ENCODE peak calls at places on chromosomes 16 and 17, in seven cellular contexts. O, K, F, E, S, C and T are unnamed samples.

GRCh38 chr17:75959046-75959838 is 18.4 kb upstream of the FBF1 start:
- DNase-seq in O (no peak), K (peak), F (peak), E (no peak), S (no peak), C (no peak), T (no peak)

GRCh38 chr17:9158545-9159452 is 137.5 kb downstream of the NTN1 start:
- DNase-seq in O (no peak), K (no peak), F (no peak), E (no peak), S (no peak), C (no peak), T (no peak)

GRCh38 chr17:48537316-48537715 is 6.5 kb upstream of the HOXB1 start:
- DNase-seq in O (no peak), K (no peak), F (no peak), E (no peak), S (no peak), C (no peak), T (no peak)

GRCh38 chr16:1667271-1667670 is 10.8 kb upstream of the JPT2 start:
- DNase-seq in O (no peak), K (no peak), F (no peak), E (no peak), S (no peak), C (no peak), T (no peak)

GRCh38 chr17:65856865-65857264 is 295.4 kb upstream of the AXIN2 start:
- DNase-seq in O (no peak), K (no peak), F (no peak), E (no peak), S (no peak), C (no peak), T (no peak)

GRCh38 chr16:49492090-49492801 is 118.6 kb downstream of the C16orf78 start:
- DNase-seq in O (no peak), K (no peak), F (peak), E (peak), S (peak), C (peak), T (peak)

GRCh38 chr16:89507219-89507833 is 877 bp upstream of the SPG7 start:
- DNase-seq in O (no peak), K (no peak), F (no peak), E (no peak), S (peak), C (no peak), T (no peak)

GRCh38 chr17:35257080-35257701 is 14.3 kb downstream of the SLFN5 start:
- DNase-seq in O (no peak), K (no peak), F (peak), E (no peak), S (peak), C (no peak), T (no peak)

GRCh38 chr17:75720656-75721462 is at the start of gene ITGB4:
- DNase-seq in O (no peak), K (peak), F (peak), E (peak), S (peak), C (peak), T (peak)

GRCh38 chr16:27080870-27081269 is 14.1 kb downstream of the C16orf82 start:
- DNase-seq in O (no peak), K (no peak), F (peak), E (peak), S (no peak), C (peak), T (no peak)

GRCh38 chr16:89687092-89687940 is 827 bp downstream of the CDK10 start:
- DNase-seq in O (no peak), K (peak), F (peak), E (no peak), S (peak), C (peak), T (peak)

GRCh38 chr16:54490089-54490488 is 203.5 kb upstream of the IRX3 start:
- DNase-seq in O (no peak), K (no peak), F (no peak), E (no peak), S (no peak), C (no peak), T (no peak)

GRCh38 chr16:26413780-26414179 is 652.9 kb upstream of the C16orf82 start:
- DNase-seq in O (no peak), K (no peak), F (no peak), E (no peak), S (no peak), C (no peak), T (no peak)

GRCh38 chr16:57395026-57395425 is 9.5 kb upstream of the CCL17 start:
- DNase-seq in O (no peak), K (no peak), F (no peak), E (no peak), S (no peak), C (no peak), T (no peak)

GRCh38 chr17:48374650-48375230 is 55.3 kb downstream of the SKAP1 start:
- DNase-seq in O (no peak), K (peak), F (peak), E (no peak), S (peak), C (peak), T (peak)

GRCh38 chr16:50731989-50732589 is 9.8 kb upstream of the CYLD start:
- DNase-seq in O (no peak), K (no peak), F (no peak), E (peak), S (no peak), C (no peak), T (no peak)

GRCh38 chr17:1275962-1276736 is 3.3 kb upstream of the TRARG1 start:
- DNase-seq in O (peak), K (peak), F (peak), E (peak), S (peak), C (peak), T (peak)

GRCh38 chr17:5422505-5422904 is 2.5 kb downstream of the RPAIN start:
- DNase-seq in O (no peak), K (no peak), F (no peak), E (no peak), S (no peak), C (no peak), T (no peak)
- TF ChIP-seq CTCF in O (no peak), K (no peak), F (no peak), E (no peak), S (no peak), C (no peak), T (no peak)

DNA sequence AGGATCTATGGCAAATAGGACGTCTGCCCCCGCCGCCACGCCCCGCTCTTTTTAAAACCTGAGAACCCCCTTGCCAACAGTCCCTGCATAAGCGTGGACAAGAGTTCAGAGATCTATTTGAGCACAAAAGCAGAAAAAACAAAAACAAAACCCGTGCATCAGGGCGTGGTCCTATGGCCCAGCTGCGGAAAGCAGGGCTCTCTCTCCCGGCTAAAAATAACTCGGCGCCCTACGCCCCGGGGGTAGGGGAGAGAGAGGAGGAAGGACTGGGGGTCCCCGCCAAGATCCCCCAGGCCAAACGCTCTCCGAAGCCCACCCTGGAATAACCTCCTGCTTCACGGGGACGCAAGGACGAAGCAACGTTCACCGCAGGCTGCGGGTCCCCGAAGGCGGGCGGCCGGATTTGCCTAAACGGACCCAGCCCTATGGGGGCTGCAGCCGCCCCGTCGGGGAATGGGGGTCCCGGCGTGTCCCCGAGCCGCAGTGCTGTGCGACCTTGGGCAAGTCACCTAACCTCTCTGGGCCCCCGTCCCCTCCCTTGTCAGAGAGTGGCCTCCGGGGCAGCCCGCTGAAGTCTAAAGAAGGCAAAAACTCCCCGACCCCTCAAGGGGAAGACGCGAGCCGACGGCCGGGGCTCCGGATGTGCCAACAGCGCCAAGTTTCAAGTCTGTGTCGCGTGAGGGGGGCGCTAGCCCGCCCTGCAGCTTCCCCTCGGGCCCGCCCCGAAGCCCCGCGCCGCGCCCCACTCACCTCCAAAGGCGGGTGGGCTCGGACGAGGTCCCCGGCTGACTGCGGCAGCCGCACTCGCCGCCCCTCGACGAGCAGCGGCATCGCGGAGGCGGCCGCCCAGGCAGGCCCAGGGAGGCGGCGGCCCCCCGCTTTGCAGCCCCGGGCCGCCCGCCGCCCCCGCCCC is 477 bp downstream of the NTAN1 start:
- DNase-seq in O (no peak), K (peak), F (peak), E (peak), S (no peak), C (peak), T (peak)
- TF ChIP-seq CTCF in O (no peak), K (peak), F (peak), E (no peak), S (no peak), C (peak), T (no peak)

GRCh38 chr16:81167851-81168250 is 70.6 kb upstream of the BCO1 start:
- DNase-seq in O (no peak), K (no peak), F (no peak), E (peak), S (no peak), C (no peak), T (no peak)

GRCh38 chr16:81172769-81173658 is 65.5 kb upstream of the BCO1 start:
- DNase-seq in O (no peak), K (no peak), F (no peak), E (no peak), S (no peak), C (no peak), T (no peak)

GRCh38 chr16:81174644-81175324 is 63.7 kb upstream of the BCO1 start:
- DNase-seq in O (no peak), K (no peak), F (no peak), E (no peak), S (no peak), C (no peak), T (no peak)

GRCh38 chr16:81168406-81168805 is 70.1 kb upstream of the BCO1 start:
- DNase-seq in O (no peak), K (no peak), F (no peak), E (no peak), S (no peak), C (no peak), T (no peak)

GRCh38 chr16:81170824-81171223 is 67.7 kb upstream of the BCO1 start:
- DNase-seq in O (no peak), K (peak), F (peak), E (no peak), S (no peak), C (no peak), T (no peak)
- TF ChIP-seq CTCF in O (no peak), K (no peak), F (no peak), E (no peak), S (no peak), C (no peak), T (no peak)

GRCh38 chr16:72753883-72754282 is 294.0 kb downstream of the ZFHX3 start:
- DNase-seq in O (no peak), K (no peak), F (no peak), E (no peak), S (no peak), C (no peak), T (no peak)
- TF ChIP-seq CTCF in O (no peak), K (no peak), F (no peak), E (no peak), S (no peak), C (no peak), T (no peak)

GRCh38 chr17:43976956-43977837 is 23.5 kb upstream of the PYY start:
- DNase-seq in O (no peak), K (no peak), F (no peak), E (no peak), S (no peak), C (no peak), T (no peak)

GRCh38 chr17:43979011-43979410 is 25.3 kb upstream of the PYY start:
- DNase-seq in O (no peak), K (no peak), F (no peak), E (no peak), S (no peak), C (no peak), T (no peak)

GRCh38 chr17:43978078-43978477 is 24.3 kb upstream of the PYY start:
- DNase-seq in O (no peak), K (no peak), F (no peak), E (no peak), S (no peak), C (no peak), T (no peak)

GRCh38 chr17:43975898-43976297 is 22.2 kb upstream of the PYY start:
- DNase-seq in O (no peak), K (no peak), F (no peak), E (no peak), S (no peak), C (no peak), T (no peak)

GRCh38 chr17:43974541-43975315 is 21.0 kb upstream of the PYY start:
- DNase-seq in O (no peak), K (no peak), F (no peak), E (no peak), S (no peak), C (no peak), T (no peak)
- TF ChIP-seq CTCF in O (no peak), K (no peak), F (no peak), E (no peak), S (no peak), C (no peak), T (no peak)

GRCh38 chr16:59412275-59412841 is 678.2 kb upstream of the GOT2 start:
- DNase-seq in O (no peak), K (no peak), F (peak), E (no peak), S (no peak), C (no peak), T (no peak)
- TF ChIP-seq CTCF in O (no peak), K (no peak), F (peak), E (no peak), S (no peak), C (no peak), T (no peak)

GRCh38 chr17:50213026-50214015 is 11.9 kb upstream of the COL1A1 start:
- DNase-seq in O (no peak), K (no peak), F (peak), E (no peak), S (peak), C (peak), T (peak)
- TF ChIP-seq CTCF in O (no peak), K (no peak), F (peak), E (no peak), S (no peak), C (no peak), T (no peak)

DNA sequence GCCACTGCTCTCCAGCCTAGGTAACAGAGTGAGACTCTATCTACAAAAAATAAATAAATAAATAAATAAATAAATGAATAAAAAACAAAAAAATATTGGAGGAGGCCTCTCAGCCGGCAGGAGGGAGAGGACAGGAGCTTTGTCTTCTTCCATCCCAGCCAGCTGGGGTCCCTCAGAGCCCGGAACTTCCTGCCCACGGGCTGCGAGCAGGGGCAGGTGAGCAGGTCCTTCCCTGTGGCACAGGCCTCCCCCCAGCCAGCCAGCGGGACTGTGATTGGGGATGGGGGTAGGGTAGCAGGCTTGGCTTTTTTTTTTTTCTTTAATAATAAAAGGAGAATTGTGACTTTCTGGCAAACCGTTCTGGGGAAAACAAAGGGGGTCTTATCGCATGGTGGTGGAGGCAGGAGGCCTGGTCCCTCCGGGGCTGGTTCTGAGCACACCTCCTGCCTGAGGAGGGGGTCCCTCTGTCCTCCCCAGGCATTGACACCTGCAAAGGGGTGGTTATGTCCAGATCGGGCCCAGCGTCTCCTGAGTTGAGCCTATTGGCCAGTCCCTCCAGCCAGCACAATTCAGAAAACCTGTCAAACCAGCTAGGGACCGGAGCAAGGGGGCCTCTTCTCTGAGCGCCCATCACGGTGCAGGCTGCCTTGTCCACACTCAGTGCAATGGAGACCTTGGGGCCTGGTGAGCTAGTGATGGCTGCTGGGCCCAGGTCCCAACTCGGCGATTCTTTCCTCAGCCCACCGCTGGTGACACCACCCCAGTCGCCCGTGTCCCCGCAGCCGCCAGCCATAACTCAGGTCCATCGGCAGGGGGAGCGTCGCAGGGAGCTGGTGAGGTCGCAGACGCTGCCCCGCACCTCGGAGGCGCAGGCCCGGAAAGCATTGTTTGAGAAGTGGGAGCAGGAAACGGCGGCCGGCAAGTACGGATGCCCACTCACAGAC is 10.3 kb downstream of the SMTNL2 start:
- DNase-seq in O (no peak), K (no peak), F (peak), E (peak), S (peak), C (peak), T (peak)
- TF ChIP-seq CTCF in O (no peak), K (no peak), F (peak), E (no peak), S (peak), C (peak), T (peak)

DNA sequence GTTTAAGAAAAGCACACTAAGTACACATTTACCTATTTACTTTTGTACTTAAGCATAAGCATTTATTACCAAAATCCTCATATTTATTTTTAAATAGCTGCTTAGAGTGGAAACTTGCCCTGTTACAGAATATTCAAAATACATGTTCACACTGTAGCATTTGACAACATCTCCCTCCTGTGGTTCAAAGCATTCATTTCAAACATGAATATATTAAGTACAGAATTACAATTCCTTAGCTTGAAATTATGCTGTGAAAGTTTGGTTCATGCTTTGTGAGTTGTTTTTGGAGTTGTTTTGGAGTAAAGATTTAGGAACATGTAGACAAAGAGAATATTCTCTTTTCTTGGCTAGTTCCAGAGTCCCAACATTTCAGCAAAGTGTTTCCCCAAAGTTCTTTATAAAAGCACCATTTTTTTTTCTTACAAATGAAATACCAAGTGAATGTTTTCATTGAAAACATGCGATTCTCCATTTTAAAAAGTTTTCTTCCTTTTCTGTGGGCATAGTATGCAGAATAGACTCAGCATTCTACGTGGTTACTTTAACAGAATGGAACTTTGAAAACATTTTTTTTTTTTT is 33.2 kb downstream of the TUBD1 start:
- DNase-seq in O (no peak), K (no peak), F (no peak), E (no peak), S (no peak), C (peak), T (no peak)
- TF ChIP-seq CTCF in O (no peak), K (peak), F (no peak), E (peak), S (peak), C (peak), T (no peak)